ENCODE peak calls at places on chromosome 22, in ten cellular contexts. C is NCI-H1092; G is astrocyte of the cerebellum; O is activated T-cell treated with anti-CD3 and anti-CD28 coated beads, Interleukin-2, amount 50 U/mL, for 72 hours; P is stomach; J is EL; H is iris pigment epithelial cell; T is activated CD4-positive, alpha-beta T cell treated with anti-CD3 and anti-CD28 coated beads, Interleukin-2, amount 10 ng/mL, durations not matched to agents 7 days and 5 days; Q is astrocyte of the spinal cord; S is NB4. B is an unnamed sample.

GRCh38 chr22:41377846-41378245 is 3.9 kb upstream of the TEF start:
- DNase-seq in C (no peak), G (no peak), O (no peak), P (no peak), J (no peak), H (no peak), T (no peak), Q (no peak), S (no peak), B (no peak)

GRCh38 chr22:49632199-49633009 is 195.3 kb downstream of the BRD1 start:
- DNase-seq in C (peak), G (peak), O (no peak), P (peak), J (no peak), H (peak), T (no peak), Q (peak), S (peak), B (peak)

GRCh38 chr22:47238886-47239860 is 476.7 kb downstream of the TBC1D22A start:
- DNase-seq in C (no peak), G (no peak), O (no peak), P (no peak), J (no peak), H (no peak), T (no peak), Q (no peak), S (no peak), B (no peak)

GRCh38 chr22:21652547-21653545 is 10.7 kb downstream of the SDF2L1 start:
- DNase-seq in C (no peak), G (no peak), O (no peak), P (no peak), J (no peak), H (no peak), T (no peak), Q (no peak), S (no peak), B (no peak)

GRCh38 chr22:36744791-36745190 is 31.1 kb downstream of the IFT27 start:
- DNase-seq in C (no peak), G (no peak), O (no peak), P (no peak), J (no peak), H (no peak), T (no peak), Q (no peak), S (no peak), B (no peak)

GRCh38 chr22:38700789-38701628 is at the start of gene JOSD1:
- DNase-seq in C (peak), G (peak), O (peak), P (peak), J (peak), H (peak), T (peak), Q (peak), S (peak), B (peak)

GRCh38 chr22:46568102-46568809 is 30.8 kb upstream of the CELSR1 start:
- DNase-seq in C (no peak), G (no peak), O (no peak), P (no peak), J (no peak), H (no peak), T (no peak), Q (no peak), S (no peak), B (no peak)

GRCh38 chr22:36986242-36986821 is 32.9 kb downstream of the TST start:
- DNase-seq in C (no peak), G (no peak), O (peak), P (peak), J (no peak), H (no peak), T (peak), Q (no peak), S (peak), B (no peak)

GRCh38 chr22:38923463-38924196 is 33.8 kb upstream of the APOBEC3A start:
- DNase-seq in C (no peak), G (peak), O (no peak), P (peak), J (peak), H (peak), T (no peak), Q (peak), S (no peak), B (peak)

GRCh38 chr22:23353696-23354095 is 173.4 kb downstream of the BCR start:
- DNase-seq in C (no peak), G (no peak), O (no peak), P (no peak), J (no peak), H (no peak), T (no peak), Q (no peak), S (no peak), B (no peak)

GRCh38 chr22:43566561-43567332 is 154.9 kb downstream of the MPPED1 start:
- DNase-seq in C (no peak), G (no peak), O (no peak), P (no peak), J (no peak), H (no peak), T (no peak), Q (no peak), S (no peak), B (no peak)

GRCh38 chr22:23722168-23722567 is 28.7 kb downstream of the ZNF70 start:
- DNase-seq in C (no peak), G (no peak), O (no peak), P (no peak), J (no peak), H (no peak), T (no peak), Q (no peak), S (no peak), B (no peak)

GRCh38 chr22:38638734-38639133 is 17.5 kb downstream of the FAM227A start:
- DNase-seq in C (no peak), G (no peak), O (no peak), P (no peak), J (no peak), H (no peak), T (no peak), Q (no peak), S (no peak), B (no peak)

GRCh38 chr22:41561788-41562187 is 978 bp downstream of the CSDC2 start:
- DNase-seq in C (no peak), G (no peak), O (no peak), P (no peak), J (no peak), H (no peak), T (no peak), Q (no peak), S (no peak), B (no peak)

GRCh38 chr22:36781656-36782627 is 6.0 kb upstream of the IFT27 start:
- DNase-seq in C (peak), G (peak), O (peak), P (peak), J (peak), H (peak), T (peak), Q (peak), S (peak), B (peak)

GRCh38 chr22:46122511-46122971 is 27.8 kb upstream of the PPARA start:
- DNase-seq in C (no peak), G (no peak), O (peak), P (peak), J (peak), H (peak), T (peak), Q (no peak), S (peak), B (peak)

GRCh38 chr22:24928322-24928721 is 18.2 kb downstream of the LHFPL7 start:
- DNase-seq in C (no peak), G (no peak), O (no peak), P (no peak), J (no peak), H (no peak), T (no peak), Q (no peak), S (no peak), B (no peak)

GRCh38 chr22:44293034-44293433 is 19.7 kb downstream of the SHISAL1 start:
- DNase-seq in C (no peak), G (no peak), O (no peak), P (no peak), J (no peak), H (no peak), T (no peak), Q (no peak), S (no peak), B (no peak)

GRCh38 chr22:25563757-25564319 is 637 bp upstream of the GRK3 start:
- DNase-seq in C (no peak), G (no peak), O (peak), P (no peak), J (no peak), H (peak), T (no peak), Q (no peak), S (peak), B (no peak)

GRCh38 chr22:41425704-41426365 is 20.8 kb downstream of the TOB2 start:
- DNase-seq in C (no peak), G (no peak), O (peak), P (no peak), J (no peak), H (no peak), T (peak), Q (no peak), S (no peak), B (peak)

GRCh38 chr22:23786752-23787599 is at the start of gene SMARCB1:
- DNase-seq in C (peak), G (peak), O (peak), P (peak), J (peak), H (peak), T (peak), Q (peak), S (peak), B (peak)

GRCh38 chr22:46563381-46564083 is 26.1 kb upstream of the CELSR1 start:
- DNase-seq in C (no peak), G (no peak), O (peak), P (peak), J (peak), H (peak), T (peak), Q (peak), S (peak), B (peak)

GRCh38 chr22:26768986-26769385 is 111.6 kb downstream of the MIAT start:
- DNase-seq in C (no peak), G (no peak), O (no peak), P (no peak), J (no peak), H (no peak), T (no peak), Q (no peak), S (no peak), B (no peak)

GRCh38 chr22:41576877-41577276 is 12.8 kb downstream of the PMM1 start:
- DNase-seq in C (no peak), G (no peak), O (peak), P (peak), J (peak), H (peak), T (peak), Q (peak), S (peak), B (peak)

B was measured in Daoy.